ENCODE peak calls at places on chromosome 5, in nine cellular contexts. X, K, U, G, J, O, Z, I and T are unnamed samples.

GRCh38 chr5:117077142-117077541 is 502.5 kb upstream of the SEMA6A start:
- DNase-seq in U (no peak), G (no peak), I (no peak), Z (no peak), X (no peak), J (no peak), K (no peak), O (no peak), T (no peak)

GRCh38 chr5:151670953-151671636 is 15.6 kb downstream of the SPARC start:
- DNase-seq in U (no peak), J (no peak), G (no peak), K (no peak), Z (peak; percentile 10), X (no peak), I (no peak), O (no peak), T (peak; percentile 89)

GRCh38 chr5:131968396-131968954 is 23.0 kb upstream of the MEIKIN start:
- DNase-seq in X (no peak), U (no peak), K (no peak), O (no peak), G (no peak), I (no peak), J (no peak), Z (no peak), T (no peak)

GRCh38 chr5:52743970-52744369 is 43.7 kb upstream of the ITGA1 start:
- DNase-seq in Z (peak; percentile 32), G (no peak), O (no peak), J (no peak), K (no peak), U (no peak), X (no peak), I (no peak), T (no peak)

GRCh38 chr5:126354012-126354856 is 69.0 kb upstream of the GRAMD2B start:
- DNase-seq in X (no peak), G (no peak), U (no peak), Z (peak; percentile 62), O (peak; percentile 62), J (no peak), I (no peak), K (no peak), T (no peak)

GRCh38 chr5:58392491-58392890 is 67.4 kb downstream of the PLK2 start:
- DNase-seq in O (no peak), J (no peak), U (no peak), Z (no peak), I (no peak), G (no peak), X (no peak), K (no peak), T (no peak)

GRCh38 chr5:178790371-178790770 is 59.9 kb upstream of the ZNF354A start:
- DNase-seq in Z (no peak), J (no peak), K (no peak), I (no peak), U (no peak), O (no peak), X (no peak), G (no peak), T (no peak)

GRCh38 chr5:76960004-76960625 is 7.3 kb downstream of the CRHBP start:
- DNase-seq in I (no peak), U (no peak), K (no peak), X (no peak), G (no peak), J (no peak), O (no peak), Z (no peak), T (no peak)

GRCh38 chr5:4275232-4275631 is 679.6 kb downstream of the IRX1 start:
- DNase-seq in X (no peak), J (no peak), K (no peak), G (no peak), U (no peak), Z (no peak), O (no peak), I (no peak), T (no peak)

GRCh38 chr5:32223972-32224608 is 50.0 kb upstream of the GOLPH3 start:
- DNase-seq in I (no peak), K (peak; percentile 50), J (no peak), U (no peak), X (no peak), Z (no peak), O (peak; percentile 39), G (no peak), T (no peak)

GRCh38 chr5:173761182-173761521 is 127.0 kb upstream of the CPEB4 start:
- DNase-seq in G (no peak), J (no peak), U (no peak), Z (no peak), X (no peak), I (no peak), K (no peak), O (no peak), T (no peak)

GRCh38 chr5:73968729-73969128 is 342.7 kb downstream of the ARHGEF28 start:
- DNase-seq in Z (no peak), I (no peak), O (no peak), G (no peak), K (no peak), X (no peak), U (no peak), J (no peak), T (no peak)

GRCh38 chr5:473344-474192 is 30.6 kb downstream of the EXOC3 start:
- DNase-seq in I (peak; percentile 59), J (no peak), X (no peak), G (peak; percentile 58), O (peak; percentile 35), Z (peak; percentile 33), K (peak; percentile 40), U (peak; percentile 44), T (no peak)

GRCh38 chr5:118692811-118693342 is 295.5 kb downstream of the DTWD2 start:
- DNase-seq in K (no peak), U (no peak), X (no peak), O (no peak), Z (peak; percentile 2), G (peak; percentile 49), J (no peak), I (peak; percentile 42), T (no peak)

GRCh38 chr5:1118738-1119137 is 6.9 kb upstream of the SLC12A7 start:
- DNase-seq in K (no peak), J (peak; percentile 62), I (no peak), Z (peak; percentile 64), U (no peak), G (no peak), O (peak; percentile 41), X (no peak), T (no peak)

DNA sequence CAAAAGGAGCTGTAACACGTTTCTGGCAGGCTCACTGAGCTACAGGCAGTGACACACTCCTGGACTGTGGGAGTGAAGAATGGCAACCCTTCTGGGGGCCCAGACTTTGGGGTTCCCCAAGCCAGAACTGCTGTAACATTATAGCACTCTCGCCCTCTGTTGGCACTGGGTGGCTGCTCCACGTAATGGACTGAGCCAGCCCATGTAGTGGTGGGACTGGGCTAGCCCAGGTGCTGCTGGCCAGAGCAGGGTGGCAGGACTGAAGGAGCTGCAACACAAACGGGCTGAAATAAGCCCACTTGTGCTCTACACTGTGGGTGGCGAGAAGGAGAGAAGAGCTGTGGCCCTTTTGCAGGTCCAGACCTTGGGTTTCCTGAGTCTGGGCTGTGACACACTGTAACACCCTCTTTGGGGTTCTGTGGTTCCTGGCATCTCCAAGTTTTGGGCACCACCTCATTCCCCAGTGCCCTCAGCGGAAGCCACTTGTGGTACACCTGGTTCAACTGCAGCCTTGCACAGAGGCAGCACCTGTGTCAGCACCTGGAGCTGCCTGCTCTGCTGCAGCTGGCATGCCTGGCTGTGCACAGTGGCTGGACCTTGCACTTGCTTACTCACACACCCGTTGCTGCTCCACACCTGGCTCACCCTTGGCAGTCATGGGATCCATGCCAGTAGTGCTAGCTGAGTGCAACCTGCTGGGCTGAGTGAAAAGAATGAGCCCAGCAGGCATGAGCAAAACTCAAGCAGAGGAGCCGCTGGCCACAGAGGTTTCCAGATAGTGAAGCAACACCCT is 95.0 kb upstream of the PRR16 start:
- DNase-seq in I (no peak), X (peak; percentile 86), Z (no peak), K (no peak), O (peak; percentile 85), G (no peak), U (no peak), J (peak; percentile 92), T (no peak)
- TF ChIP-seq CTCF in I (no peak), X (no peak), Z (no peak), K (no peak), O (no peak), G (no peak), U (no peak), J (no peak), T (no peak)

GRCh38 chr5:111934511-111934910 is 177.5 kb upstream of the NREP start:
- DNase-seq in K (no peak), O (no peak), Z (no peak), U (no peak), G (no peak), J (no peak), X (no peak), I (no peak), T (no peak)

GRCh38 chr5:111937091-111937490 is 180.1 kb upstream of the NREP start:
- DNase-seq in U (no peak), Z (no peak), K (no peak), G (no peak), O (no peak), I (no peak), J (no peak), X (no peak), T (no peak)

GRCh38 chr5:111932628-111933027 is 175.6 kb upstream of the NREP start:
- DNase-seq in J (no peak), U (no peak), G (no peak), K (no peak), O (peak; percentile 32), X (no peak), Z (peak; percentile 21), I (no peak), T (no peak)

GRCh38 chr5:111935022-111935421 is 178.0 kb upstream of the NREP start:
- DNase-seq in Z (no peak), K (no peak), I (no peak), U (no peak), O (no peak), J (no peak), G (no peak), X (no peak), T (no peak)

GRCh38 chr5:111935835-111936234 is 178.8 kb upstream of the NREP start:
- DNase-seq in I (no peak), X (no peak), G (no peak), O (no peak), J (no peak), Z (peak; percentile 9), U (no peak), K (no peak), T (no peak)
- TF ChIP-seq CTCF in I (no peak), X (no peak), G (no peak), O (no peak), J (no peak), Z (no peak), U (no peak), K (no peak), T (no peak)

GRCh38 chr5:56827043-56827442 is 11.7 kb downstream of the MAP3K1 start:
- DNase-seq in J (no peak), K (no peak), X (no peak), O (peak; percentile 69), Z (no peak), G (no peak), U (peak; percentile 24), I (no peak), T (no peak)
- TF ChIP-seq CTCF in J (peak; percentile 16), K (no peak), X (no peak), O (peak; percentile 49), Z (peak; percentile 27), G (peak; percentile 23), U (peak; percentile 37), I (no peak), T (no peak)

GRCh38 chr5:101102506-101102905 is 199.4 kb upstream of the ST8SIA4 start:
- DNase-seq in O (no peak), I (no peak), J (no peak), U (no peak), K (no peak), X (no peak), G (no peak), Z (no peak), T (no peak)

GRCh38 chr5:101103874-101104273 is 200.8 kb upstream of the ST8SIA4 start:
- DNase-seq in K (no peak), O (no peak), X (no peak), I (no peak), G (no peak), Z (no peak), J (no peak), U (no peak), T (no peak)
- TF ChIP-seq CTCF in K (no peak), O (no peak), X (no peak), I (no peak), G (no peak), Z (no peak), J (no peak), U (no peak), T (no peak)